ENCODE peak calls at places on chromosomes 2 and 18, in six cellular contexts. One of them, this sample, is unnamed.

GRCh38 chr18:79642626-79643025 is 37.0 kb upstream of the CTDP1 start:
- DNase-seq in NCI-H1694 treated with DMSO at 0.1 percent for 48 hours: no peak
- DNase-seq in colonic mucosa: no peak
- DNase-seq in NCI-H345: no peak
- DNase-seq in Calu3: no peak
- DNase-seq in amygdala: no peak
- DNase-seq in this sample: no peak

GRCh38 chr2:179455824-179456223 is 191.2 kb upstream of the SESTD1 start:
- DNase-seq in NCI-H1694 treated with DMSO at 0.1 percent for 48 hours: no peak
- DNase-seq in colonic mucosa: no peak
- DNase-seq in NCI-H345: no peak
- DNase-seq in Calu3: no peak
- DNase-seq in amygdala: no peak
- DNase-seq in this sample: no peak

GRCh38 chr2:176192351-176192750 is 3.9 kb downstream of the HOXD1 start:
- DNase-seq in NCI-H1694 treated with DMSO at 0.1 percent for 48 hours: no peak
- DNase-seq in colonic mucosa: no peak
- DNase-seq in NCI-H345: no peak
- DNase-seq in Calu3: no peak
- DNase-seq in amygdala: no peak
- DNase-seq in this sample: no peak

GRCh38 chr18:56115072-56116038 is 523.0 kb downstream of the TXNL1 start:
- DNase-seq in NCI-H1694 treated with DMSO at 0.1 percent for 48 hours: no peak
- DNase-seq in colonic mucosa: no peak
- DNase-seq in NCI-H345: no peak
- DNase-seq in Calu3: no peak
- DNase-seq in amygdala: no peak
- DNase-seq in this sample: no peak

GRCh38 chr2:156663757-156664409 is 227.7 kb downstream of the GPD2 start:
- DNase-seq in NCI-H1694 treated with DMSO at 0.1 percent for 48 hours: no peak
- DNase-seq in colonic mucosa: no peak
- DNase-seq in NCI-H345: peak; percentile 3
- DNase-seq in Calu3: no peak
- DNase-seq in amygdala: no peak
- DNase-seq in this sample: no peak

GRCh38 chr2:237075749-237076599 is 9.7 kb upstream of the COPS8 start:
- DNase-seq in NCI-H1694 treated with DMSO at 0.1 percent for 48 hours: no peak
- DNase-seq in colonic mucosa: no peak
- DNase-seq in NCI-H345: no peak
- DNase-seq in Calu3: peak; percentile 68
- DNase-seq in amygdala: no peak
- DNase-seq in this sample: no peak

GRCh38 chr2:137937778-137938177 is 26.5 kb upstream of the HNMT start:
- DNase-seq in NCI-H1694 treated with DMSO at 0.1 percent for 48 hours: no peak
- DNase-seq in colonic mucosa: no peak
- DNase-seq in NCI-H345: no peak
- DNase-seq in Calu3: no peak
- DNase-seq in amygdala: no peak
- DNase-seq in this sample: no peak

GRCh38 chr2:240136671-240137292 is 677 bp upstream of the COPS9 start:
- DNase-seq in NCI-H1694 treated with DMSO at 0.1 percent for 48 hours: no peak
- DNase-seq in colonic mucosa: peak; percentile 29
- DNase-seq in NCI-H345: no peak
- DNase-seq in Calu3: no peak
- DNase-seq in amygdala: no peak
- DNase-seq in this sample: no peak

GRCh38 chr2:223260681-223261080 is 208.7 kb downstream of the KCNE4 start:
- DNase-seq in NCI-H1694 treated with DMSO at 0.1 percent for 48 hours: no peak
- DNase-seq in colonic mucosa: no peak
- DNase-seq in NCI-H345: no peak
- DNase-seq in Calu3: no peak
- DNase-seq in amygdala: no peak
- DNase-seq in this sample: no peak

GRCh38 chr2:105455488-105455991 is 56.7 kb upstream of the FHL2 start:
- DNase-seq in NCI-H1694 treated with DMSO at 0.1 percent for 48 hours: no peak
- DNase-seq in colonic mucosa: peak; percentile 76
- DNase-seq in NCI-H345: peak; percentile 17
- DNase-seq in Calu3: peak; percentile 88
- DNase-seq in amygdala: no peak
- DNase-seq in this sample: no peak

GRCh38 chr2:211033765-211034164 is 477.4 kb downstream of the CPS1 start:
- DNase-seq in NCI-H1694 treated with DMSO at 0.1 percent for 48 hours: peak; percentile 37
- DNase-seq in colonic mucosa: no peak
- DNase-seq in NCI-H345: peak; percentile 10
- DNase-seq in Calu3: peak; percentile 24
- DNase-seq in amygdala: no peak
- DNase-seq in this sample: no peak

This sample was measured in NCI-H1417 treated with DMSO at 0.1 percent for 48 hours.